ENCODE peak calls at places on chromosomes 6 and 20, in five cellular contexts. One of them, this sample, is unnamed.

GRCh38 chr6:126804255-126805064 is 314.0 kb upstream of the RSPO3 start:
- DNase-seq in cardiac muscle cell: peak
- DNase-seq in transverse colon: no peak
- DNase-seq in pancreas: no peak
- DNase-seq in spleen: no peak
- DNase-seq in this sample: peak

GRCh38 chr20:16261733-16262277 is 311.4 kb downstream of the KIF16B start:
- DNase-seq in cardiac muscle cell: no peak
- DNase-seq in pancreas: no peak
- DNase-seq in transverse colon: no peak
- DNase-seq in spleen: no peak
- DNase-seq in this sample: no peak

GRCh38 chr6:148825492-148825891 is 78.7 kb downstream of the UST start:
- DNase-seq in pancreas: no peak
- DNase-seq in spleen: no peak
- DNase-seq in cardiac muscle cell: no peak
- DNase-seq in transverse colon: no peak
- DNase-seq in this sample: no peak

GRCh38 chr6:150739711-150740349 is 125.7 kb upstream of the MTHFD1L start:
- DNase-seq in spleen: no peak
- DNase-seq in pancreas: no peak
- DNase-seq in transverse colon: no peak
- DNase-seq in cardiac muscle cell: no peak
- DNase-seq in this sample: no peak

GRCh38 chr6:75619230-75619899 is 17.7 kb downstream of the SENP6 start:
- DNase-seq in pancreas: no peak
- DNase-seq in transverse colon: no peak
- DNase-seq in spleen: no peak
- DNase-seq in cardiac muscle cell: no peak
- DNase-seq in this sample: no peak

GRCh38 chr6:167893416-167893815 is 66.7 kb downstream of the AFDN start:
- DNase-seq in cardiac muscle cell: no peak
- DNase-seq in transverse colon: no peak
- DNase-seq in pancreas: no peak
- DNase-seq in spleen: no peak
- DNase-seq in this sample: peak

GRCh38 chr6:116945809-116946208 is 68.8 kb downstream of the RFX6 start:
- DNase-seq in cardiac muscle cell: no peak
- DNase-seq in transverse colon: no peak
- DNase-seq in pancreas: no peak
- DNase-seq in spleen: no peak
- DNase-seq in this sample: no peak

GRCh38 chr6:109867970-109868358 is 110.1 kb upstream of the GPR6 start:
- DNase-seq in spleen: no peak
- DNase-seq in pancreas: no peak
- DNase-seq in transverse colon: no peak
- DNase-seq in cardiac muscle cell: no peak
- DNase-seq in this sample: peak

GRCh38 chr6:26016326-26017275 is 54.0 kb downstream of the TRIM38 start:
- DNase-seq in cardiac muscle cell: no peak
- DNase-seq in transverse colon: no peak
- DNase-seq in pancreas: no peak
- DNase-seq in spleen: no peak
- DNase-seq in this sample: no peak

GRCh38 chr6:10999994-11000393 is 44.1 kb downstream of the ELOVL2 start:
- DNase-seq in transverse colon: no peak
- DNase-seq in cardiac muscle cell: no peak
- DNase-seq in spleen: no peak
- DNase-seq in pancreas: no peak
- DNase-seq in this sample: peak

GRCh38 chr20:24972341-24972740 is 20.2 kb downstream of the APMAP start:
- DNase-seq in cardiac muscle cell: no peak
- DNase-seq in pancreas: no peak
- DNase-seq in spleen: no peak
- DNase-seq in transverse colon: peak
- DNase-seq in this sample: no peak

GRCh38 chr20:48897298-48898044 is 24.0 kb upstream of the ARFGEF2 start:
- DNase-seq in cardiac muscle cell: no peak
- DNase-seq in pancreas: no peak
- DNase-seq in transverse colon: no peak
- DNase-seq in spleen: no peak
- DNase-seq in this sample: peak

GRCh38 chr6:82243886-82244285 is 3.7 kb downstream of the IBTK start:
- DNase-seq in spleen: no peak
- DNase-seq in transverse colon: no peak
- DNase-seq in cardiac muscle cell: no peak
- DNase-seq in pancreas: no peak
- DNase-seq in this sample: no peak

GRCh38 chr20:17504326-17504897 is 26.8 kb downstream of the BFSP1 start:
- DNase-seq in pancreas: no peak
- DNase-seq in cardiac muscle cell: no peak
- DNase-seq in transverse colon: no peak
- DNase-seq in spleen: peak
- DNase-seq in this sample: no peak
- H3K4me3 ChIP-seq in pancreas: no peak
- H3K4me3 ChIP-seq in cardiac muscle cell: peak
- H3K4me3 ChIP-seq in transverse colon: peak
- H3K4me3 ChIP-seq in spleen: peak
- H3K4me3 ChIP-seq in this sample: peak

GRCh38 chr20:52683761-52684160 is 288.4 kb upstream of the TSHZ2 start:
- DNase-seq in cardiac muscle cell: no peak
- DNase-seq in transverse colon: no peak
- DNase-seq in pancreas: no peak
- DNase-seq in spleen: no peak
- DNase-seq in this sample: no peak
- H3K4me3 ChIP-seq in cardiac muscle cell: no peak
- H3K4me3 ChIP-seq in transverse colon: no peak
- H3K4me3 ChIP-seq in pancreas: no peak
- H3K4me3 ChIP-seq in spleen: no peak
- H3K4me3 ChIP-seq in this sample: no peak

DNA sequence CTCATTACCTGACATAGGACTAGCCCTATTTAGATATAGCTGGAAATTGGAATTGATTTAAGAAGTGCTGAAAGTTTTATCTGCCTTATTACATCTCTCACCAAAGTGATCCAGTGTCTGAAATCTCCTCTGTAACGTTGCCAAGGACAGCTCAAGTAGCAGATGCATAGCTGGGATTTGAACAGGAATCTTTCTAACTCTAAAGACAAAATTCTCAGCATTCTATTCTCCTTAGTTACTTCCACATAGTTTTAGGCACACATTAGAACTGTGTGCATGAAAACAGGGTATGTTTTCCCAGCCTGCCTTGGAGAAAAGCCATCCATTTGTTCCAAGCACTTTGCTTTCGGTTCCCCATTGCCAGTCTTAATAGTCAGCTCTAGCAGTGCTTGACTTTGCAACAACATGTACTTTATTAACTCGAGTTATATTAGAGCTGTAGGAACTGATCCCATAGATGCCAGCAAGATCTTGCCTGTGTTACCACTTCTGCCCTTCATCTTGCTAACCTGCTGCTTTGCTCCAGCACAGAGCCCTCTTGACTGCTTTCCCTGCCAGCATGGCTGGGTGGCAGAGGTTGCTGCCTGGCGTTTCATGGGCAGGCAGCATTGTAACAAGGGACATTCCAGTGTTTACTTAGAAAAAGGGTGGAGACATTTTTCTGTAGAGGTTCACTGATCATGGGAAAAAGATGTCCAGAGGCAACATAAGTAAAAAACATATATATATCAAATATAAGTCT is 56.1 kb upstream of the STMND1 start:
- DNase-seq in cardiac muscle cell: peak
- DNase-seq in pancreas: no peak
- DNase-seq in transverse colon: no peak
- DNase-seq in spleen: no peak
- DNase-seq in this sample: no peak
- H3K4me3 ChIP-seq in cardiac muscle cell: no peak
- H3K4me3 ChIP-seq in pancreas: no peak
- H3K4me3 ChIP-seq in transverse colon: no peak
- H3K4me3 ChIP-seq in spleen: no peak
- H3K4me3 ChIP-seq in this sample: no peak

GRCh38 chr6:71287926-71288227 is 734 bp upstream of the OGFRL1 start:
- DNase-seq in spleen: no peak
- DNase-seq in transverse colon: no peak
- DNase-seq in pancreas: no peak
- DNase-seq in cardiac muscle cell: no peak
- DNase-seq in this sample: no peak

GRCh38 chr6:71289039-71289801 is 609 bp downstream of the OGFRL1 start:
- DNase-seq in cardiac muscle cell: peak
- DNase-seq in spleen: peak
- DNase-seq in transverse colon: peak
- DNase-seq in pancreas: peak
- DNase-seq in this sample: no peak

GRCh38 chr6:71290611-71291010 is 2.0 kb downstream of the OGFRL1 start:
- DNase-seq in pancreas: no peak
- DNase-seq in spleen: no peak
- DNase-seq in cardiac muscle cell: no peak
- DNase-seq in transverse colon: no peak
- DNase-seq in this sample: no peak

GRCh38 chr6:71288228-71289038 is at the start of gene OGFRL1:
- DNase-seq in pancreas: peak
- DNase-seq in cardiac muscle cell: peak
- DNase-seq in spleen: peak
- DNase-seq in transverse colon: peak
- DNase-seq in this sample: no peak

GRCh38 chr6:71289802-71290175 is 1.2 kb downstream of the OGFRL1 start:
- DNase-seq in cardiac muscle cell: no peak
- DNase-seq in pancreas: no peak
- DNase-seq in spleen: no peak
- DNase-seq in transverse colon: no peak
- DNase-seq in this sample: no peak
- H3K4me3 ChIP-seq in cardiac muscle cell: peak
- H3K4me3 ChIP-seq in pancreas: peak
- H3K4me3 ChIP-seq in spleen: peak
- H3K4me3 ChIP-seq in transverse colon: peak
- H3K4me3 ChIP-seq in this sample: peak

GRCh38 chr20:60088236-60088635 is 130.0 kb downstream of the CDH26 start:
- DNase-seq in transverse colon: no peak
- DNase-seq in cardiac muscle cell: no peak
- DNase-seq in spleen: no peak
- DNase-seq in pancreas: no peak
- DNase-seq in this sample: no peak

GRCh38 chr20:60085551-60086132 is 127.4 kb downstream of the CDH26 start:
- DNase-seq in spleen: no peak
- DNase-seq in cardiac muscle cell: no peak
- DNase-seq in transverse colon: no peak
- DNase-seq in pancreas: no peak
- DNase-seq in this sample: no peak

GRCh38 chr20:60091284-60091683 is 133.1 kb downstream of the CDH26 start:
- DNase-seq in transverse colon: no peak
- DNase-seq in spleen: no peak
- DNase-seq in cardiac muscle cell: no peak
- DNase-seq in pancreas: no peak
- DNase-seq in this sample: no peak

GRCh38 chr20:60087563-60088105 is 129.4 kb downstream of the CDH26 start:
- DNase-seq in cardiac muscle cell: no peak
- DNase-seq in spleen: no peak
- DNase-seq in pancreas: no peak
- DNase-seq in transverse colon: no peak
- DNase-seq in this sample: no peak

GRCh38 chr20:60086936-60087562 is 128.8 kb downstream of the CDH26 start:
- DNase-seq in cardiac muscle cell: no peak
- DNase-seq in spleen: no peak
- DNase-seq in pancreas: no peak
- DNase-seq in transverse colon: no peak
- DNase-seq in this sample: no peak
- H3K4me3 ChIP-seq in cardiac muscle cell: no peak
- H3K4me3 ChIP-seq in spleen: peak
- H3K4me3 ChIP-seq in pancreas: peak
- H3K4me3 ChIP-seq in transverse colon: no peak
- H3K4me3 ChIP-seq in this sample: no peak

GRCh38 chr6:22610127-22610526 is 40.8 kb downstream of the HDGFL1 start:
- DNase-seq in spleen: no peak
- DNase-seq in transverse colon: no peak
- DNase-seq in pancreas: no peak
- DNase-seq in cardiac muscle cell: no peak
- DNase-seq in this sample: no peak
- H3K4me3 ChIP-seq in spleen: no peak
- H3K4me3 ChIP-seq in transverse colon: no peak
- H3K4me3 ChIP-seq in pancreas: no peak
- H3K4me3 ChIP-seq in cardiac muscle cell: no peak
- H3K4me3 ChIP-seq in this sample: no peak

DNA sequence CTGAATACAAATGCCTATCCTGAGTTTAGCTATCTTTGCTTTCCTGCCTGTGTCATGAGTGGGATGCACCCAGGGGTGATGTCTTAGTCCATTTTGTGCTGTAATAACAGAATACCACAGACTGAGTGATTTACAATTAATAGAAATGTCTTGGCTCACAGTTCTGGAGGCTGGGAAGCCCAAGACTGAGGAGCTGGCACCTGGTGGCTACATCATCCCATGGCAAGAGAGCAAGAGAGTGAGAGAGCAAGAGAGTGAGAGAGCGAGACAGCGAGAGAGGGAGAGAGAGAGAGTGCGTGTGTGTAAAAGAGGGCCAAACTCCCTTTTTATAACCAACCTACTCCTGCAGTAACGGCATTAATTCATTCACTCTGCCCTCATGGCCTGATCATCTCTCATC is 76.8 kb downstream of the PRDM1 start:
- DNase-seq in cardiac muscle cell: no peak
- DNase-seq in spleen: no peak
- DNase-seq in transverse colon: no peak
- DNase-seq in pancreas: no peak
- DNase-seq in this sample: no peak
- H3K4me3 ChIP-seq in cardiac muscle cell: no peak
- H3K4me3 ChIP-seq in spleen: no peak
- H3K4me3 ChIP-seq in transverse colon: no peak
- H3K4me3 ChIP-seq in pancreas: no peak
- H3K4me3 ChIP-seq in this sample: no peak

GRCh38 chr6:142844065-142844755 is 100.8 kb downstream of the HIVEP2 start:
- DNase-seq in cardiac muscle cell: no peak
- DNase-seq in pancreas: no peak
- DNase-seq in transverse colon: no peak
- DNase-seq in spleen: no peak
- DNase-seq in this sample: peak
- H3K4me3 ChIP-seq in cardiac muscle cell: no peak
- H3K4me3 ChIP-seq in pancreas: no peak
- H3K4me3 ChIP-seq in transverse colon: no peak
- H3K4me3 ChIP-seq in spleen: peak
- H3K4me3 ChIP-seq in this sample: no peak